ENCODE peak calls at places on chromosomes 2 and 18, in four cellular contexts. C is testis, G is H1, N is tibial nerve. O is an unnamed sample. For H3K36me3, the result is how much of the 10 kb centered on the place peaks cover.

GRCh38 chr2:230690439-230690838 is 22.2 kb upstream of the CAB39 start:
- DNase-seq in C (peak), G (no peak), N (no peak), O (no peak)

GRCh38 chr2:16005819-16006536 is 65.6 kb downstream of the MYCN start:
- DNase-seq in C (no peak), G (no peak), N (peak), O (no peak)

GRCh38 chr2:212708346-212708745 is 169.7 kb upstream of the ERBB4 start:
- DNase-seq in C (no peak), G (no peak), N (no peak), O (no peak)

GRCh38 chr2:45494275-45494977 is 116.6 kb downstream of the SRBD1 start:
- DNase-seq in C (no peak), G (no peak), N (no peak), O (no peak)

GRCh38 chr2:241408849-241409248 is 52.8 kb downstream of the FARP2 start:
- DNase-seq in C (no peak), G (no peak), N (no peak), O (no peak)

GRCh38 chr2:211745295-211746097 is 793.1 kb downstream of the ERBB4 start:
- DNase-seq in C (peak), G (peak), N (no peak), O (no peak)

GRCh38 chr2:136306801-136307200 is 188.9 kb upstream of the CXCR4 start:
- DNase-seq in C (peak), G (no peak), N (no peak), O (no peak)

GRCh38 chr2:96202152-96202856 is 6.3 kb downstream of the STARD7 start:
- DNase-seq in C (no peak), G (no peak), N (no peak), O (no peak)

GRCh38 chr2:129233751-129234406 is 745.6 kb upstream of the RAB6C start:
- DNase-seq in C (peak), G (no peak), N (no peak), O (no peak)

GRCh38 chr2:21820271-21820670 is 696.5 kb downstream of the TDRD15 start:
- DNase-seq in C (no peak), G (no peak), N (no peak), O (no peak)

GRCh38 chr2:235204923-235205322 is 253.1 kb downstream of the SH3BP4 start:
- DNase-seq in C (no peak), G (no peak), N (no peak), O (no peak)

GRCh38 chr2:8086796-8087479 is 594.9 kb upstream of the ID2 start:
- DNase-seq in C (no peak), G (no peak), N (no peak), O (no peak)

GRCh38 chr18:49743296-49743567 is 70.1 kb downstream of the ACAA2 start:
- DNase-seq in C (no peak), G (no peak), N (no peak), O (no peak)

GRCh38 chr2:207766697-207767460 is 2.8 kb downstream of the FZD5 start:
- DNase-seq in C (peak), G (no peak), N (no peak), O (no peak)

GRCh38 chr2:150060341-150060740 is 427.1 kb downstream of the RND3 start:
- DNase-seq in C (no peak), G (no peak), N (no peak), O (no peak)

GRCh38 chr2:25309402-25309801 is 32.3 kb downstream of the DNMT3A start:
- DNase-seq in C (peak), G (peak), N (no peak), O (no peak)

GRCh38 chr2:15869871-15870270 is 70.5 kb upstream of the MYCN start:
- DNase-seq in C (no peak), G (no peak), N (no peak), O (no peak)

GRCh38 chr18:69400253-69400975 is at the start of gene DOK6:
- DNase-seq in C (peak), G (no peak), N (peak), O (no peak)

GRCh38 chr2:143652692-143653091 is 523.5 kb downstream of the ARHGAP15 start:
- DNase-seq in C (no peak), G (no peak), N (no peak), O (no peak)

GRCh38 chr2:174395284-174395968 is at the start of gene SCRN3:
- DNase-seq in C (peak), G (peak), N (peak), O (peak)

GRCh38 chr2:119174216-119174992 is 15.9 kb upstream of the C1QL2 start:
- DNase-seq in C (peak), G (no peak), N (no peak), O (no peak)

GRCh38 chr2:207845202-207845864 is 75.6 kb upstream of the FZD5 start:
- DNase-seq in C (no peak), G (no peak), N (no peak), O (no peak)

GRCh38 chr2:4992226-4992625 is 700.0 kb upstream of the SOX11 start:
- DNase-seq in C (no peak), G (no peak), N (no peak), O (no peak)

GRCh38 chr2:78896536-78896935 is 129.0 kb upstream of the REG3G start:
- DNase-seq in C (no peak), G (no peak), N (no peak), O (no peak)

GRCh38 chr2:216082805-216083204 is 1.1 kb downstream of the TMEM169 start:
- DNase-seq in C (no peak), G (no peak), N (no peak), O (no peak)

GRCh38 chr2:190344275-190344827 is 962 bp downstream of the INPP1 start:
- DNase-seq in C (peak), G (no peak), N (peak), O (no peak)

GRCh38 chr2:55585451-55586079 is 31.9 kb downstream of the PPP4R3B start:
- DNase-seq in C (no peak), G (no peak), N (no peak), O (no peak)

DNA sequence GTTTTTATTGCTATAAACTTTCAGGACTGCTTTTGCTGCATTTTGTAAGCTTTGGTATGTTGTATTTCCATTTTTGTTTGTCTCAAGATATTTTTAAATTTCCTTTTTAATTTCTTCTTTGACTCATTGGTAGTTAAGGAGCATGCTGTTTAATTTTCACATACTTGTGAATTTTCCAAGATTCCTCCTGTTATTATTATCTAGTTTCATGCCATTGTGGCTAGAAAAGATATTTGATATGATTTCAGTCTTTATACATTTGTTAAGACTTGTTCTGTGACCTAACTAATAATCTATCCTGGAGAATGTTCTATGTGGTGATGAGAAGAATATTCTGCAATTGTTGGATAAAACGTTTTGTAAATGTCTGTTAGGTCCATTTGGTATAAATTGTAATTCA is 62.1 kb downstream of the NUP35 start:
- DNase-seq in C (no peak), G (no peak), N (no peak), O (no peak)
- H3K36me3 ChIP-seq in C (under half), G (under half), N (under half), O (under half)

GRCh38 chr18:52345428-52345827 is 5.4 kb downstream of the DCC start:
- DNase-seq in C (no peak), G (no peak), N (no peak), O (no peak)
- H3K27ac ChIP-seq in C (no peak), G (no peak), N (no peak), O (no peak)

GRCh38 chr2:76599732-76600368 is 889.1 kb upstream of the GCFC2 start:
- DNase-seq in C (peak), G (peak), N (no peak), O (no peak)
- TF ChIP-seq CTCF in C (peak), G (peak), N (peak), O (peak)

GRCh38 chr2:239099474-239099873 is 251.6 kb downstream of the TWIST2 start:
- DNase-seq in C (no peak), G (no peak), N (no peak), O (no peak)

GRCh38 chr2:239098288-239098970 is 250.5 kb downstream of the TWIST2 start:
- DNase-seq in C (no peak), G (no peak), N (no peak), O (no peak)

GRCh38 chr2:239096676-239097427 is 249.0 kb downstream of the TWIST2 start:
- DNase-seq in C (no peak), G (no peak), N (no peak), O (no peak)

GRCh38 chr2:239095475-239095874 is 247.6 kb downstream of the TWIST2 start:
- DNase-seq in C (no peak), G (no peak), N (no peak), O (no peak)

DNA sequence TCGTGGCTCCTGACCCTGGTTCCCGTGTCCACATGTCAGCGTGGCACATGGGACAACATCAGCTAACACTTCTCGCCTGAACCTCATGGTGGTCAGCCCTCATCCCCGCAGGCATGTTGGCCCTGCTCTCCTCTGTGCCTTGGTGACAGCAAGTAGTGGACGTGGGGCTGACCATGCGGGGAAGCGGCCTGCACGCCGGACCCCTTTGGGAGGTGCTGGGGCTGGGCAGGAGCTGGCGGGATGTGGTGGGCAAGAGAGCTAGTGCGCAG is 249.5 kb downstream of the TWIST2 start:
- DNase-seq in C (no peak), G (no peak), N (no peak), O (no peak)
- H3K36me3 ChIP-seq in C (under half), G (under half), N (under half), O (half or more)

GRCh38 chr2:10385933-10386773 is 62.0 kb downstream of the ODC1 start:
- DNase-seq in C (no peak), G (no peak), N (no peak), O (no peak)

GRCh38 chr2:10385501-10385900 is 62.6 kb downstream of the ODC1 start:
- DNase-seq in C (no peak), G (no peak), N (no peak), O (no peak)

GRCh38 chr2:10387033-10387432 is 61.1 kb downstream of the ODC1 start:
- DNase-seq in C (no peak), G (no peak), N (no peak), O (no peak)

GRCh38 chr2:10382313-10383061 is 65.6 kb downstream of the ODC1 start:
- DNase-seq in C (peak), G (no peak), N (no peak), O (peak)

GRCh38 chr2:10384089-10384734 is 63.9 kb downstream of the ODC1 start:
- DNase-seq in C (no peak), G (no peak), N (no peak), O (no peak)
- H3K27ac ChIP-seq in C (no peak), G (no peak), N (no peak), O (no peak)

GRCh38 chr18:40863801-40864200 is 1091.2 kb upstream of the PIK3C3 start:
- DNase-seq in C (no peak), G (no peak), N (no peak), O (no peak)
- TF ChIP-seq CTCF in C (no peak), G (no peak), N (no peak), O (no peak)

GRCh38 chr2:224560549-224560948 is 24.6 kb downstream of the CUL3 start:
- DNase-seq in C (no peak), G (no peak), N (no peak), O (no peak)

GRCh38 chr2:224565452-224566035 is 19.6 kb downstream of the CUL3 start:
- DNase-seq in C (no peak), G (no peak), N (no peak), O (no peak)

GRCh38 chr2:224562831-224563230 is 22.3 kb downstream of the CUL3 start:
- DNase-seq in C (no peak), G (no peak), N (no peak), O (no peak)

GRCh38 chr2:224563537-224563936 is 21.6 kb downstream of the CUL3 start:
- DNase-seq in C (no peak), G (no peak), N (no peak), O (no peak)

DNA sequence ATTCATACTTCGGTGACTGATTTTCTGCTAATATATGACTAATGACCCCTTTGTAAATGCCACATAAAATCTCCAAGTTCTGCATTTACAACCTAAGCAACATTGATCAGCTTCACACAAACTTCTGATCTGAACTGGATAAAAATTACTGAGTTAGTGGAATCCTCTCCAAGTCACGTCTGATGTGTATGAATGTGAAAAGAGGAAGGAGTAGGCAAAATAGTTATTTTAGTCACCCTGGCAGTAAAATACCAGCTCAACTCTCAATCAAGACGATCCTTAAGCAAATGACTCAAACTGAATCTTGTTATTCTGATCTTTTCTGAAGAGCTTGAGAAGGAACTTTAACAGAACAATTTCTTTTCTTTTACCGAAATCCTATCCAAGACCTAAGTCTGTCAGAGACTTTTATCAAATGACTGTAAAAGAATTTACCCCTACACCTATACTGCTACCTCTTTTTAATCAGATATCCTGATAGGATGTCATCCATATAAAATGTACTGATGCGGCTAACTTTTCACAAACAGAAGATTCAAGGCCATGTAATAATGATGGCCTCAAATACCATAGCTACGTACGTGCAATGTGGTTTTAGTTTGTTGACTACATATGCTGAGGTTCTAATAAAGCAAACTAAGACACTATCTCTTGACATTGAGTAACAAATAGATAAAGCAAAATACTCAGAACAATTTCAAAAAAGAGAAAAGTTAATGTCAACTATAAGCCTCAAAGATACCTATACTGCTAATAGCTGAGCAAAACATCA is 23.7 kb downstream of the CUL3 start:
- DNase-seq in C (no peak), G (no peak), N (no peak), O (no peak)
- H3K36me3 ChIP-seq in C (under half), G (under half), N (under half), O (under half)

GRCh38 chr2:70091816-70092215 is 4.5 kb downstream of the PCBP1 start:
- DNase-seq in C (no peak), G (no peak), N (no peak), O (no peak)
- H3K27ac ChIP-seq in C (peak), G (no peak), N (peak), O (peak)

DNA sequence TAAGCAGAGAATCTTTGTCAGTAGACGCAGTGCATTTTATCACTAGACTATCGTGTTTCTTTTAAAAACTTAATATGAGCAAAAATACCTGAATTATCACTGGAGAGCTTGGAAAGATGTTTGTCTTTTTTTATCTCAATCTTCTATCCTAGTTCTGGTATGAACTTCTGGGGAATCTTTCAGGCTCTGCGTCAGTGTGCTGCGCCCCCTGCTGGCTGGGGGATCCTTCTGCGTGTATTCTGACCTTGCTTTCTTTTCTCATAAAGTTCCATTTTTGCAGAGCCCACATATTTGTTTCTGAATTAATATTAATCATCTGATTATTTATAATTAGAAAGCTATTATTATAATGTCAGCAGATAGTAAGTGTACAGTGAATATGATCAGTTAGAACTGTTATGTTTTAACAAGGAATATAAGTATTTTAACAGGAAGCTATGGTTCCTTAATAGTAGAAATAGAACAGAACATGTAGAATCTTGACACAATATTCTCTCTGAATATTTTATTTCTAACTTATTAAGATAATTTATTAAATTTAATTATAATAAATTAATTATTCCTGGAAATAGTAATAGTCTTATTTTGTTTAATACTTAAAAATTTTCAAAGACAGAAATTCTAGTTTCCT is 945.0 kb upstream of the CRIM1 start:
- DNase-seq in C (peak), G (peak), N (no peak), O (no peak)
- TF ChIP-seq CTCF in C (peak), G (peak), N (peak), O (peak)

O was measured in esophagus squamous epithelium.